ENCODE peak calls at places on chromosomes 1 and 21, in five cellular contexts. One of them, this sample, is unnamed.

GRCh38 chr1:84508510-84508909 is 2.1 kb upstream of the GNG5 start:
- DNase-seq in AG04450: no peak
- DNase-seq in GM10248: no peak
- DNase-seq in CD8-positive, alpha-beta T cell: no peak
- DNase-seq in WTC11: no peak
- DNase-seq in this sample: no peak

GRCh38 chr1:87334351-87335174 is 5.9 kb downstream of the LMO4 start:
- DNase-seq in WTC11: peak
- DNase-seq in GM10248: peak
- DNase-seq in AG04450: no peak
- DNase-seq in CD8-positive, alpha-beta T cell: no peak
- DNase-seq in this sample: peak

GRCh38 chr1:239814306-239814881 is 277.3 kb upstream of the FMN2 start:
- DNase-seq in CD8-positive, alpha-beta T cell: no peak
- DNase-seq in AG04450: no peak
- DNase-seq in GM10248: no peak
- DNase-seq in WTC11: peak
- DNase-seq in this sample: no peak

GRCh38 chr1:21317035-21317689 is 26.9 kb upstream of the ECE1 start:
- DNase-seq in GM10248: no peak
- DNase-seq in WTC11: no peak
- DNase-seq in CD8-positive, alpha-beta T cell: no peak
- DNase-seq in AG04450: no peak
- DNase-seq in this sample: no peak

GRCh38 chr1:65168867-65169266 is 20.9 kb downstream of the AK4 start:
- DNase-seq in GM10248: no peak
- DNase-seq in AG04450: no peak
- DNase-seq in CD8-positive, alpha-beta T cell: no peak
- DNase-seq in WTC11: no peak
- DNase-seq in this sample: no peak

GRCh38 chr21:33495743-33496142 is 4.2 kb upstream of the DNAJC28 start:
- DNase-seq in WTC11: no peak
- DNase-seq in GM10248: no peak
- DNase-seq in AG04450: no peak
- DNase-seq in CD8-positive, alpha-beta T cell: no peak
- DNase-seq in this sample: no peak

GRCh38 chr1:173409613-173410012 is 67.5 kb upstream of the PRDX6 start:
- DNase-seq in AG04450: no peak
- DNase-seq in GM10248: no peak
- DNase-seq in WTC11: no peak
- DNase-seq in CD8-positive, alpha-beta T cell: peak
- DNase-seq in this sample: no peak

GRCh38 chr1:12052997-12053686 is 10.0 kb upstream of the TNFRSF8 start:
- DNase-seq in AG04450: no peak
- DNase-seq in CD8-positive, alpha-beta T cell: no peak
- DNase-seq in GM10248: no peak
- DNase-seq in WTC11: no peak
- DNase-seq in this sample: no peak

GRCh38 chr1:205811660-205812059 is 1.3 kb downstream of the SLC41A1 start:
- DNase-seq in AG04450: no peak
- DNase-seq in CD8-positive, alpha-beta T cell: no peak
- DNase-seq in WTC11: no peak
- DNase-seq in GM10248: no peak
- DNase-seq in this sample: no peak

GRCh38 chr1:92913093-92913819 is 48.0 kb downstream of the DIPK1A start:
- DNase-seq in GM10248: no peak
- DNase-seq in CD8-positive, alpha-beta T cell: no peak
- DNase-seq in AG04450: no peak
- DNase-seq in WTC11: no peak
- DNase-seq in this sample: no peak

GRCh38 chr1:41795205-41795762 is 123.4 kb downstream of the HIVEP3 start:
- DNase-seq in GM10248: no peak
- DNase-seq in CD8-positive, alpha-beta T cell: no peak
- DNase-seq in WTC11: no peak
- DNase-seq in AG04450: no peak
- DNase-seq in this sample: no peak

GRCh38 chr1:92701147-92701546 is 83.8 kb downstream of the EVI5 start:
- DNase-seq in GM10248: no peak
- DNase-seq in CD8-positive, alpha-beta T cell: no peak
- DNase-seq in AG04450: no peak
- DNase-seq in WTC11: no peak
- DNase-seq in this sample: no peak

GRCh38 chr21:45056505-45056904 is 17.9 kb upstream of the ADARB1 start:
- DNase-seq in AG04450: no peak
- DNase-seq in GM10248: no peak
- DNase-seq in CD8-positive, alpha-beta T cell: no peak
- DNase-seq in WTC11: no peak
- DNase-seq in this sample: no peak

GRCh38 chr1:78358145-78358544 is 132.6 kb upstream of the PTGFR start:
- DNase-seq in GM10248: no peak
- DNase-seq in WTC11: no peak
- DNase-seq in AG04450: no peak
- DNase-seq in CD8-positive, alpha-beta T cell: no peak
- DNase-seq in this sample: no peak

GRCh38 chr1:16017076-16017460 is 775 bp downstream of the HSPB7 start:
- DNase-seq in CD8-positive, alpha-beta T cell: no peak
- DNase-seq in AG04450: no peak
- DNase-seq in GM10248: no peak
- DNase-seq in WTC11: no peak
- DNase-seq in this sample: no peak

GRCh38 chr1:99738858-99739465 is 27.5 kb downstream of the FRRS1 start:
- DNase-seq in AG04450: no peak
- DNase-seq in CD8-positive, alpha-beta T cell: no peak
- DNase-seq in GM10248: no peak
- DNase-seq in WTC11: no peak
- DNase-seq in this sample: no peak

GRCh38 chr1:28104866-28105467 is 16.6 kb upstream of the EYA3 start:
- DNase-seq in GM10248: no peak
- DNase-seq in AG04450: no peak
- DNase-seq in CD8-positive, alpha-beta T cell: no peak
- DNase-seq in WTC11: peak
- DNase-seq in this sample: peak

GRCh38 chr1:21659924-21660326 is 9.2 kb downstream of the RAP1GAP start:
- DNase-seq in WTC11: no peak
- DNase-seq in GM10248: no peak
- DNase-seq in AG04450: no peak
- DNase-seq in CD8-positive, alpha-beta T cell: no peak
- DNase-seq in this sample: no peak

GRCh38 chr1:11720523-11720922 is 15.4 kb upstream of the AGTRAP start:
- DNase-seq in GM10248: no peak
- DNase-seq in WTC11: no peak
- DNase-seq in CD8-positive, alpha-beta T cell: no peak
- DNase-seq in AG04450: no peak
- DNase-seq in this sample: no peak

GRCh38 chr1:39268906-39269305 is 64.4 kb downstream of the MACF1 start:
- DNase-seq in CD8-positive, alpha-beta T cell: no peak
- DNase-seq in GM10248: no peak
- DNase-seq in AG04450: no peak
- DNase-seq in WTC11: peak
- DNase-seq in this sample: no peak

GRCh38 chr1:206556748-206557635 is 49.7 kb downstream of the RASSF5 start:
- DNase-seq in AG04450: no peak
- DNase-seq in WTC11: peak
- DNase-seq in CD8-positive, alpha-beta T cell: peak
- DNase-seq in GM10248: peak
- DNase-seq in this sample: peak

GRCh38 chr1:225977937-225978748 is 21.0 kb downstream of the SDE2 start:
- DNase-seq in GM10248: peak
- DNase-seq in WTC11: no peak
- DNase-seq in CD8-positive, alpha-beta T cell: no peak
- DNase-seq in AG04450: no peak
- DNase-seq in this sample: no peak

GRCh38 chr1:234111458-234112142 is 207.1 kb downstream of the SLC35F3 start:
- DNase-seq in GM10248: no peak
- DNase-seq in WTC11: peak
- DNase-seq in CD8-positive, alpha-beta T cell: no peak
- DNase-seq in AG04450: no peak
- DNase-seq in this sample: peak

GRCh38 chr1:202283379-202283844 is 58.3 kb downstream of the UBE2T start:
- DNase-seq in CD8-positive, alpha-beta T cell: no peak
- DNase-seq in AG04450: peak
- DNase-seq in GM10248: no peak
- DNase-seq in WTC11: no peak
- DNase-seq in this sample: peak

GRCh38 chr1:2555634-2556276 is 416 bp upstream of the TNFRSF14 start:
- DNase-seq in AG04450: no peak
- DNase-seq in CD8-positive, alpha-beta T cell: peak
- DNase-seq in WTC11: no peak
- DNase-seq in GM10248: peak
- DNase-seq in this sample: no peak

GRCh38 chr1:29916656-29917369 is 680.5 kb downstream of the PTPRU start:
- DNase-seq in GM10248: no peak
- DNase-seq in WTC11: no peak
- DNase-seq in AG04450: no peak
- DNase-seq in CD8-positive, alpha-beta T cell: no peak
- DNase-seq in this sample: no peak

GRCh38 chr1:29906927-29907326 is 670.6 kb downstream of the PTPRU start:
- DNase-seq in WTC11: no peak
- DNase-seq in GM10248: no peak
- DNase-seq in CD8-positive, alpha-beta T cell: no peak
- DNase-seq in AG04450: no peak
- DNase-seq in this sample: no peak

DNA sequence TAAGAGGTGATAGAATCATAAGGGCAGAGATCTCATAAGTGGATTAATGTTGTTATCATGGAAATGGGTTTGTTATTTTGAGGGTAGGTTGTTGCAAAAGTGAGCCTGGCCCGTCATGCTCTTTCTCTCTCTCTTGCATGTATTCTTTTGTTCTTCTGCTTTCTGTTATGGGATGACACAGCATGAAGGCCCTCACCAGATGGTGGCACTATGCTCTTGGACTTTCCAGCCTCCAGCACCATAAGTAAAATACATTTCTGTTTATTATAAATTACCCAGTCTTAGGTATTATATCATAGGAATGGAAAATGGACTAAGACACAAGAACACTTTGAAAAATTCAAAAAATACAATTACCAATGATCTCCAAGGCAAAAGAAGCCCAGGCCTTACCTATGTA is 676.1 kb downstream of the PTPRU start:
- DNase-seq in CD8-positive, alpha-beta T cell: no peak
- DNase-seq in GM10248: no peak
- DNase-seq in AG04450: peak
- DNase-seq in WTC11: no peak
- DNase-seq in this sample: no peak
- TF ChIP-seq CTCF in CD8-positive, alpha-beta T cell: no peak
- TF ChIP-seq CTCF in GM10248: no peak
- TF ChIP-seq CTCF in AG04450: peak
- TF ChIP-seq CTCF in WTC11: no peak
- TF ChIP-seq CTCF in this sample: no peak

DNA sequence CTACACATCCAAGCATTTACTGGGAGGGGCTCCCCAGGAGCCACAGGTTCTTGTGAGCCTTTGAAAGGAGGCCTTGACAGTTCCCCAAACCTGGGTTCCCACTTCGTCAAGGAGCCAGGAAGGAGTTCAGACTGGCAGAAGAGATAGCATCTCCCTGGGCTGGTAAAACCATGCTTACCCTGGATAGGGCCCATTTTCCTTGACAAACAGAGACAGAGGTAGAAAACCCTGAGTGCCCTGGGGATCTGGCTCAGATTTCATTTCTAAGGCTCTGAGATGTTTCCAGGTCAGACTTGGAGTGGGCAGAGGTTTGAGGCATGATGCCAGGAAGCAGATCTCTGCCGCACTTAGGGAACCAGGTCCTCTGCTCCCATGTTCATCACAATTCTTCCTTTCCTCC is 2.7 kb downstream of the ETNK2 start:
- DNase-seq in GM10248: no peak
- DNase-seq in WTC11: no peak
- DNase-seq in AG04450: no peak
- DNase-seq in CD8-positive, alpha-beta T cell: no peak
- DNase-seq in this sample: no peak
- TF ChIP-seq CTCF in GM10248: no peak
- TF ChIP-seq CTCF in WTC11: no peak
- TF ChIP-seq CTCF in AG04450: no peak
- TF ChIP-seq CTCF in CD8-positive, alpha-beta T cell: no peak
- TF ChIP-seq CTCF in this sample: no peak

DNA sequence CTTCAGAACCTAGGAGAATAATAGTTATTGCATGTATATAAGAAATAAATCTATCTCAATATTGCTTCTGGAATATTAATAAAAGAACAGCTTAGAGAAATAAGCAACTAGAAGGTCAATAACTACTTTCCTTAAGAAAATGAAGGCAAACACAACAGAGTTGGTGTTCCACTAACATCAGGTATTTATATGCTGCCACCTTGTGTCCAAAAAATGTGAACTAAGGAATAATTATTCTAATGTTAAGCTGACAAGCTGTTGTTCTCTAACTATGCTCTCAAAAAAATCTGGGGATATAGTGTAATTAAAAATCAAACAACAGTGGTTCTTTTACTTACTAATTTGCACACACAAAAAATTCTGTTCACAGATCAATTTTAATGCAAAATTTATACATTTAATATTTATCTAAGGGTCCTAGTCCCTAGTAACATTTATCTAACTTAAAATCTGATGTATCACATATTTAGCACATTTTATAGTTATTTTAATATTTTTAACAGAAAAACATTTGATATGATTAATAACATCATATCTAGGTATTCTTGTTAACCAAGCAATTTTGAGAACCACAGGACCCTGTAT is 39.6 kb downstream of the UCHL5 start:
- DNase-seq in GM10248: peak
- DNase-seq in WTC11: no peak
- DNase-seq in AG04450: peak
- DNase-seq in CD8-positive, alpha-beta T cell: no peak
- DNase-seq in this sample: no peak
- TF ChIP-seq CTCF in GM10248: peak
- TF ChIP-seq CTCF in WTC11: no peak
- TF ChIP-seq CTCF in AG04450: peak
- TF ChIP-seq CTCF in CD8-positive, alpha-beta T cell: peak
- TF ChIP-seq CTCF in this sample: peak

DNA sequence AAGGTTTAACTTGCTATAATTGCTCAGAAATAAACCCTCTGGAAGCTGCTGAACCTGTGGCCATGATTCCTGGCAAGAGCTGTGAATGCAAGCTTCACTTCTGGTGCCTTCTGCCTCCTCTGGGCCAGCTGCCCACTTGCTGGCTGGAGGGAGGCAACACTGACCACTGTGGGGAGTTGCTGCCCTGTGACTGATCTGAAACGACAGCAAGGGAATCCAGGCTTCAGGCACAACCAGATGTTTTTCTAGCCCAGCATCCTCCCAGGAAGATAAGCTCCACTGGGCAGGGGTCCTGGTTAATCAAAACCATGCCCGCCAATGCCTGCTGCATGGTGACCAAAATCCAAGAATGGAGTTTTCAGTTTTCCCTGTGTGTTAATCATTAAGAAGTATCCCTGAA is 180.0 kb upstream of the HMGB4 start:
- DNase-seq in AG04450: no peak
- DNase-seq in WTC11: no peak
- DNase-seq in GM10248: no peak
- DNase-seq in CD8-positive, alpha-beta T cell: no peak
- DNase-seq in this sample: no peak
- TF ChIP-seq CTCF in AG04450: no peak
- TF ChIP-seq CTCF in WTC11: no peak
- TF ChIP-seq CTCF in GM10248: no peak
- TF ChIP-seq CTCF in CD8-positive, alpha-beta T cell: no peak
- TF ChIP-seq CTCF in this sample: no peak

GRCh38 chr1:24866211-24867063 is 63.6 kb downstream of the RUNX3 start:
- DNase-seq in GM10248: no peak
- DNase-seq in WTC11: no peak
- DNase-seq in CD8-positive, alpha-beta T cell: no peak
- DNase-seq in AG04450: no peak
- DNase-seq in this sample: no peak
- TF ChIP-seq CTCF in GM10248: no peak
- TF ChIP-seq CTCF in WTC11: no peak
- TF ChIP-seq CTCF in CD8-positive, alpha-beta T cell: no peak
- TF ChIP-seq CTCF in AG04450: no peak
- TF ChIP-seq CTCF in this sample: no peak

GRCh38 chr1:67536957-67537646 is 106.9 kb upstream of the SERBP1 start:
- DNase-seq in WTC11: no peak
- DNase-seq in AG04450: no peak
- DNase-seq in CD8-positive, alpha-beta T cell: no peak
- DNase-seq in GM10248: no peak
- DNase-seq in this sample: no peak
- TF ChIP-seq CTCF in WTC11: no peak
- TF ChIP-seq CTCF in AG04450: no peak
- TF ChIP-seq CTCF in CD8-positive, alpha-beta T cell: no peak
- TF ChIP-seq CTCF in GM10248: no peak
- TF ChIP-seq CTCF in this sample: no peak

This sample was measured in nephron progenitor cell.